ENCODE peak calls at places on chromosomes 11 and 22, in seven cellular contexts. C is HCT116, H is K562, M is HepG2, V is GM12878, A is SK-N-SH, L is H1. O is an unnamed sample.

GRCh38 chr11:60625262-60625661 is 74.2 kb upstream of the MS4A8 start:
- DNase-seq in A (peak; percentile 14), L (no peak), V (no peak), C (peak; percentile 53), M (peak; percentile 22), H (peak; percentile 18), O (peak; percentile 79)

GRCh38 chr11:27183672-27184457 is 143.2 kb downstream of the BBOX1 start:
- DNase-seq in M (peak; percentile 63), H (peak; percentile 39), V (peak; percentile 12), A (peak; percentile 25), C (peak; percentile 51), L (no peak), O (peak; percentile 80)

GRCh38 chr22:48741540-48741939 is 1086.1 kb downstream of the BRD1 start:
- DNase-seq in C (no peak), A (no peak), M (no peak), H (no peak), L (peak; percentile 26), V (no peak), O (no peak)

GRCh38 chr22:36405671-36406070 is 17.9 kb upstream of the MYH9 start:
- DNase-seq in V (no peak), L (no peak), M (no peak), H (no peak), C (no peak), A (no peak), O (no peak)

GRCh38 chr11:118398797-118399564 is 2.4 kb upstream of the ATP5MG start:
- DNase-seq in H (no peak), A (no peak), V (no peak), M (no peak), C (no peak), L (no peak), O (no peak)

GRCh38 chr11:112320668-112321067 is 60.0 kb upstream of the PLET1 start:
- DNase-seq in A (no peak), V (no peak), H (peak; percentile 18), C (no peak), L (no peak), M (peak; percentile 32), O (peak; percentile 87)

GRCh38 chr11:56659755-56660154 is 3.7 kb upstream of the OR5AR1 start:
- DNase-seq in M (no peak), V (no peak), C (no peak), A (no peak), L (no peak), H (no peak), O (no peak)

GRCh38 chr11:121722431-121723256 is 269.9 kb upstream of the SORL1-AS1 start:
- DNase-seq in A (peak; percentile 82), M (peak; percentile 87), L (peak; percentile 76), V (no peak), C (no peak), H (no peak), O (peak; percentile 37)

GRCh38 chr22:17700778-17701177 is 62.2 kb downstream of the BCL2L13 start:
- DNase-seq in M (no peak), H (no peak), L (no peak), V (no peak), A (no peak), C (no peak), O (no peak)

GRCh38 chr22:19791243-19791642 is 30.7 kb downstream of the TBX1 start:
- DNase-seq in H (no peak), V (no peak), A (no peak), C (no peak), M (no peak), L (no peak), O (no peak)
- TF ChIP-seq JUND in H (no peak), V (no peak), A (no peak), C (no peak), M (no peak), L (no peak), O (no peak)

GRCh38 chr11:19267567-19267966 is 26.8 kb upstream of the E2F8 start:
- DNase-seq in C (no peak), L (no peak), A (no peak), V (no peak), H (no peak), M (no peak), O (no peak)
- TF ChIP-seq JUND in C (no peak), L (no peak), A (no peak), V (no peak), H (no peak), M (no peak), O (no peak)

GRCh38 chr11:78651923-78652602 is 77.4 kb upstream of the NARS2 start:
- DNase-seq in H (no peak), C (no peak), A (no peak), V (no peak), M (no peak), L (peak; percentile 28), O (no peak)
- TF ChIP-seq JUND in H (no peak), C (no peak), A (no peak), V (no peak), M (no peak), L (no peak), O (no peak)

DNA sequence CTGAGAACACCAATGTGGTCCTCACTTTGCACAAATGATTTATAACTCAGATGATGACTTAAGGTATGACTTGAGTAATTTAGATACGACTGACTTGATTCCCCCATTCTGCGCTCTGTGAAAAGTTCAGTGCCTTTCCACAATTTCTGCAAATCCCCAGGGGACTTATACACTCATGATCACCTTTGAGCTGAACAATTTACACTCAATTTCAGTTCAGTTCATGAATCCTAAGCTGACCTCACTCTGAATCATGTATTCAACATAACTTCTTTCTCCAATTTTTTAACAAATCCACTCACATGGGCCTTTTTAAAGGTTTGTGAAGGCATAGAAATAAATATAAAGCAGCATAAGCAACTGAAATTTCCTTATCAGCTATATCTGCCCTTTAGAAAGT is 274.2 kb downstream of the FAM76B start:
- DNase-seq in L (no peak), H (no peak), A (no peak), C (no peak), M (no peak), V (no peak), O (no peak)
- TF ChIP-seq JUND in L (no peak), H (no peak), A (no peak), C (no peak), M (no peak), V (no peak), O (no peak)

GRCh38 chr11:19661827-19662226 is 50.8 kb upstream of the NAV2 start:
- DNase-seq in A (no peak), C (no peak), H (no peak), L (no peak), V (no peak), M (no peak), O (no peak)

GRCh38 chr11:19669511-19669910 is 43.1 kb upstream of the NAV2 start:
- DNase-seq in V (no peak), H (no peak), A (no peak), C (no peak), M (no peak), L (no peak), O (no peak)

GRCh38 chr11:19666951-19667350 is 45.7 kb upstream of the NAV2 start:
- DNase-seq in A (no peak), M (no peak), L (no peak), V (no peak), H (no peak), C (no peak), O (no peak)

GRCh38 chr11:19660076-19660475 is 52.6 kb upstream of the NAV2 start:
- DNase-seq in M (peak; percentile 52), A (no peak), L (no peak), H (peak; percentile 57), C (peak; percentile 88), V (peak; percentile 61), O (peak; percentile 26)

GRCh38 chr11:19664896-19665548 is 47.6 kb upstream of the NAV2 start:
- DNase-seq in M (no peak), A (no peak), C (no peak), V (no peak), H (no peak), L (no peak), O (no peak)
- TF ChIP-seq JUND in M (no peak), A (no peak), C (no peak), V (no peak), H (no peak), L (no peak), O (no peak)

DNA sequence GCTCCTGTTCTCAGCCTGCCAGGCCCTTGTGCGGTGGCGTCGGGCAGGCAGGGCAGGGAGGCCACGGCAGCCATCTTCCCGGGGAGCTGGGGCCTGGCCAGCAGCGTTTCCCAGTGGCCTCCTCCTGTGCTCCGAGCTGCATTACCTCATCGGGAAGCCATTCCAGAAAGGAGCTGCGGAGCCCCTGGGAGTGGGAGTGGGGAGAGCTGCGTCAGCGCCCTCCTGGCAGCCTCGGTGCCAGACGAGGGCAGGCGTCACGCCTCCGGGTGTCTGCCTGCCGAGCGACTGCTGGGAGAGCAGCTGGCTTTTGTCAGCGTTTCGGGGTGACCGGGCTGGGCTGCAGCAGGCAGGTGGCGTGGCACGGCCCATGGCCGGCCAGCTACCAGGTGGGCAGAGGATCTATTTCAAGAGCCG is 30.9 kb upstream of the WNT7B start:
- DNase-seq in C (no peak), V (no peak), A (peak; percentile 92), M (no peak), H (no peak), L (no peak), O (no peak)
- TF ChIP-seq JUND in C (no peak), V (no peak), A (peak; percentile 58), M (no peak), H (no peak), L (no peak), O (no peak)

DNA sequence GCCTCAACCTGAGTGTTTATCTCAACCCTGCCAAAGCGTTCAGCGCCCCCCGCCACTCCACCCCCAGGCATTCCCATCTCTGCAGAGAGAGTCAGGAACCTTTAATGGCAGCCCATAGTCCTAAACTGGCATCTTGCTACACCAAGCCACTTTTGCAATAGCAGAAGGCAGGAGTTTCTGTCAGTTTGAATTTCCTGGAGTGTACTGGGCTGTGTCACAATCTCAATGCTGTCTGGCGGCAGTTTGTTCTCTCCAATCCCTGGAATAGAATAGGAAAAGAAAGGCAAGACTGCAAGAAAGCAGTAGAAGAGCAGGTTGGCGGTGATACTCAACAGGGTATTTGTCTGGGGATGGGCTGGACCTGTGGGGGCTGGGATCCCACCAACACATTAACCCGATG is 32.9 kb upstream of the FLI1 start:
- DNase-seq in V (no peak), L (no peak), C (no peak), M (no peak), A (no peak), H (no peak), O (no peak)
- TF ChIP-seq JUND in V (no peak), L (no peak), C (no peak), M (no peak), A (no peak), H (no peak), O (no peak)

O was measured in T47D.